ENCODE peak calls at places on chromosomes 11 and 22, in five cellular contexts. One of them, this sample, is unnamed.

GRCh38 chr22:27603823-27604190 is 197.7 kb downstream of the MN1 start:
- DNase-seq in sigmoid colon: no peak
- DNase-seq in AG10803: peak
- DNase-seq in cardiac muscle cell: peak
- DNase-seq in astrocyte of the cerebellum: peak
- DNase-seq in this sample: no peak

GRCh38 chr11:19244621-19245020 is 3.9 kb upstream of the E2F8 start:
- DNase-seq in sigmoid colon: no peak
- DNase-seq in AG10803: no peak
- DNase-seq in cardiac muscle cell: no peak
- DNase-seq in astrocyte of the cerebellum: no peak
- DNase-seq in this sample: no peak

GRCh38 chr11:133501643-133502535 is 30.4 kb downstream of the OPCML start:
- DNase-seq in sigmoid colon: no peak
- DNase-seq in AG10803: no peak
- DNase-seq in cardiac muscle cell: no peak
- DNase-seq in astrocyte of the cerebellum: no peak
- DNase-seq in this sample: no peak

GRCh38 chr22:25508161-25508560 is 56.3 kb upstream of the GRK3 start:
- DNase-seq in sigmoid colon: no peak
- DNase-seq in AG10803: no peak
- DNase-seq in cardiac muscle cell: no peak
- DNase-seq in astrocyte of the cerebellum: no peak
- DNase-seq in this sample: no peak

GRCh38 chr11:7639643-7640025 is 33.7 kb downstream of the CYB5R2 start:
- DNase-seq in sigmoid colon: no peak
- DNase-seq in AG10803: no peak
- DNase-seq in cardiac muscle cell: no peak
- DNase-seq in astrocyte of the cerebellum: no peak
- DNase-seq in this sample: no peak

GRCh38 chr11:28799316-28799715 is 691.1 kb downstream of the METTL15 start:
- DNase-seq in sigmoid colon: no peak
- DNase-seq in AG10803: no peak
- DNase-seq in cardiac muscle cell: no peak
- DNase-seq in astrocyte of the cerebellum: no peak
- DNase-seq in this sample: no peak

GRCh38 chr11:77776455-77776854 is 44.1 kb downstream of the RSF1 start:
- DNase-seq in sigmoid colon: no peak
- DNase-seq in AG10803: no peak
- DNase-seq in cardiac muscle cell: peak
- DNase-seq in astrocyte of the cerebellum: no peak
- DNase-seq in this sample: no peak

GRCh38 chr11:57499413-57499982 is 16.0 kb downstream of the SLC43A1 start:
- DNase-seq in sigmoid colon: peak
- DNase-seq in AG10803: peak
- DNase-seq in cardiac muscle cell: peak
- DNase-seq in astrocyte of the cerebellum: peak
- DNase-seq in this sample: peak

GRCh38 chr22:24697671-24698082 is 76.8 kb downstream of the PIWIL3 start:
- DNase-seq in sigmoid colon: no peak
- DNase-seq in AG10803: no peak
- DNase-seq in cardiac muscle cell: no peak
- DNase-seq in astrocyte of the cerebellum: no peak
- DNase-seq in this sample: no peak

GRCh38 chr22:49887074-49887471 is 31.2 kb downstream of the ALG12 start:
- DNase-seq in sigmoid colon: no peak
- DNase-seq in AG10803: no peak
- DNase-seq in cardiac muscle cell: no peak
- DNase-seq in astrocyte of the cerebellum: no peak
- DNase-seq in this sample: no peak

GRCh38 chr11:112751763-112752162 is 209.5 kb upstream of the NCAM1 start:
- DNase-seq in sigmoid colon: peak
- DNase-seq in AG10803: no peak
- DNase-seq in cardiac muscle cell: no peak
- DNase-seq in astrocyte of the cerebellum: no peak
- DNase-seq in this sample: no peak

GRCh38 chr22:38021201-38021600 is 36.0 kb upstream of the PICK1 start:
- DNase-seq in sigmoid colon: no peak
- DNase-seq in AG10803: no peak
- DNase-seq in cardiac muscle cell: no peak
- DNase-seq in astrocyte of the cerebellum: no peak
- DNase-seq in this sample: no peak

GRCh38 chr11:58958500-58958899 is 19.2 kb downstream of the GLYATL1 start:
- DNase-seq in sigmoid colon: no peak
- DNase-seq in AG10803: peak
- DNase-seq in cardiac muscle cell: peak
- DNase-seq in astrocyte of the cerebellum: no peak
- DNase-seq in this sample: peak

GRCh38 chr22:22425366-22425765 is 83.2 kb downstream of the ZNF280B start:
- DNase-seq in sigmoid colon: no peak
- DNase-seq in AG10803: no peak
- DNase-seq in cardiac muscle cell: no peak
- DNase-seq in astrocyte of the cerebellum: no peak
- DNase-seq in this sample: no peak

GRCh38 chr11:112795896-112796686 is 165.1 kb upstream of the NCAM1 start:
- DNase-seq in sigmoid colon: peak
- DNase-seq in AG10803: no peak
- DNase-seq in cardiac muscle cell: no peak
- DNase-seq in astrocyte of the cerebellum: no peak
- DNase-seq in this sample: no peak

GRCh38 chr11:10398525-10398924 is 56.5 kb upstream of the AMPD3 start:
- DNase-seq in sigmoid colon: no peak
- DNase-seq in AG10803: no peak
- DNase-seq in cardiac muscle cell: no peak
- DNase-seq in astrocyte of the cerebellum: no peak
- DNase-seq in this sample: no peak

GRCh38 chr11:38416141-38416540 is 1818.1 kb upstream of the RAG2 start:
- DNase-seq in sigmoid colon: no peak
- DNase-seq in AG10803: no peak
- DNase-seq in cardiac muscle cell: no peak
- DNase-seq in astrocyte of the cerebellum: peak
- DNase-seq in this sample: no peak

GRCh38 chr11:126718319-126718718 is 282.3 kb downstream of the KIRREL3 start:
- DNase-seq in sigmoid colon: no peak
- DNase-seq in AG10803: peak
- DNase-seq in cardiac muscle cell: no peak
- DNase-seq in astrocyte of the cerebellum: no peak
- DNase-seq in this sample: no peak

GRCh38 chr11:77883775-77884174 is 62.8 kb downstream of the AAMDC start:
- DNase-seq in sigmoid colon: no peak
- DNase-seq in AG10803: peak
- DNase-seq in cardiac muscle cell: no peak
- DNase-seq in astrocyte of the cerebellum: no peak
- DNase-seq in this sample: no peak

GRCh38 chr22:46569848-46570695 is 32.7 kb upstream of the CELSR1 start:
- DNase-seq in sigmoid colon: peak
- DNase-seq in AG10803: no peak
- DNase-seq in cardiac muscle cell: no peak
- DNase-seq in astrocyte of the cerebellum: no peak
- DNase-seq in this sample: no peak

GRCh38 chr11:80733776-80734175 is 1292.9 kb upstream of the TENM4 start:
- DNase-seq in sigmoid colon: no peak
- DNase-seq in AG10803: no peak
- DNase-seq in cardiac muscle cell: no peak
- DNase-seq in astrocyte of the cerebellum: no peak
- DNase-seq in this sample: no peak

GRCh38 chr11:117816846-117817212 is 7.7 kb downstream of the FXYD2 start:
- DNase-seq in sigmoid colon: no peak
- DNase-seq in AG10803: no peak
- DNase-seq in cardiac muscle cell: no peak
- DNase-seq in astrocyte of the cerebellum: no peak
- DNase-seq in this sample: no peak

GRCh38 chr11:19691815-19692214 is 20.8 kb upstream of the NAV2 start:
- DNase-seq in sigmoid colon: no peak
- DNase-seq in AG10803: peak
- DNase-seq in cardiac muscle cell: no peak
- DNase-seq in astrocyte of the cerebellum: no peak
- DNase-seq in this sample: no peak

GRCh38 chr11:61505640-61506155 is 2.9 kb upstream of the LRRC10B start:
- DNase-seq in sigmoid colon: no peak
- DNase-seq in AG10803: peak
- DNase-seq in cardiac muscle cell: no peak
- DNase-seq in astrocyte of the cerebellum: no peak
- DNase-seq in this sample: no peak

GRCh38 chr22:26047516-26047915 is 121.7 kb upstream of the SEZ6L start:
- DNase-seq in sigmoid colon: no peak
- DNase-seq in AG10803: no peak
- DNase-seq in cardiac muscle cell: no peak
- DNase-seq in astrocyte of the cerebellum: no peak
- DNase-seq in this sample: no peak

GRCh38 chr11:9740202-9740881 is 76.5 kb downstream of the SWAP70 start:
- DNase-seq in sigmoid colon: no peak
- DNase-seq in AG10803: no peak
- DNase-seq in cardiac muscle cell: no peak
- DNase-seq in astrocyte of the cerebellum: no peak
- DNase-seq in this sample: no peak

GRCh38 chr22:40050258-40050657 is 55.5 kb downstream of the FAM83F start:
- DNase-seq in sigmoid colon: no peak
- DNase-seq in AG10803: no peak
- DNase-seq in cardiac muscle cell: no peak
- DNase-seq in astrocyte of the cerebellum: no peak
- DNase-seq in this sample: peak

GRCh38 chr22:27625769-27626674 is 175.5 kb downstream of the MN1 start:
- DNase-seq in sigmoid colon: no peak
- DNase-seq in AG10803: no peak
- DNase-seq in cardiac muscle cell: no peak
- DNase-seq in astrocyte of the cerebellum: no peak
- DNase-seq in this sample: no peak

GRCh38 chr11:111935331-111936044 is 1.7 kb upstream of the DIXDC1 start:
- DNase-seq in sigmoid colon: no peak
- DNase-seq in AG10803: no peak
- DNase-seq in cardiac muscle cell: peak
- DNase-seq in astrocyte of the cerebellum: no peak
- DNase-seq in this sample: no peak

GRCh38 chr22:17672417-17672991 is 33.9 kb downstream of the BCL2L13 start:
- DNase-seq in sigmoid colon: no peak
- DNase-seq in AG10803: no peak
- DNase-seq in cardiac muscle cell: no peak
- DNase-seq in astrocyte of the cerebellum: peak
- DNase-seq in this sample: no peak

GRCh38 chr11:94997437-94997836 is 23.9 kb downstream of the KDM4D start:
- DNase-seq in sigmoid colon: no peak
- DNase-seq in AG10803: no peak
- DNase-seq in cardiac muscle cell: no peak
- DNase-seq in astrocyte of the cerebellum: no peak
- DNase-seq in this sample: no peak
- TF ChIP-seq CTCF in sigmoid colon: no peak
- TF ChIP-seq CTCF in AG10803: no peak
- TF ChIP-seq CTCF in cardiac muscle cell: no peak
- TF ChIP-seq CTCF in astrocyte of the cerebellum: peak
- TF ChIP-seq CTCF in this sample: peak

DNA sequence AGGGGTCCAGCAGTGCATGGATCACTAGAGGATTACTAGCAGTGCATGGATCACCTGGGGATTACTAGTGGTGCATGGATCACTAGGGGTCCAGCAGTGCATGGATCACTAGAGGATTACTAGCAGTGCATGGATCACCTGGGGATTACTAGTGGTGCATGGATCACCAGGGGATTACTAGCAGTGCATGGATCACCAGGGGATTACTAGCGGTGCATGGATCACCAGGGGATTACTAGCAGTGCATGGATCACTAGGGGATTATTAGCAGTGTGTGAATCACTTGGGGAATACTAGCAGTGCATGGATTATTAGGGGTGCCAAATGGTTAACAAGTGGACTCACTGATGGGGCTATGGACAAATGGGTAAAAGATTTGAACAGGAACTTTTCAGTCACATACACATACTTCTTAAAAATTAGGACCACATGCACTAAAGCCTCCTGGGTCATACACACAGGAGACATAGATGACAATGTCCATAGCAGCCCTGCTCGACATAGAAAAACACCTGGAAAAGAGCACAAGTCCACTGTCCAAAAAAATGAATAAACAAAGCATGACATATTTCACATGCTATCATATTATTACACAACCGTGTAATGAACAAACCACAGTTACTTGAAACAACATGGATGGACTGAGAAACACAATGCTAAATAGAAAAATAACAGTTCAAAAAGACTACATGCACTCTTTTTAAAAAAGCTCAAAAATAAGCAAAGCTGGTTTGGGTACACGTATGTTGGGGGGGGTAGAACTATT is 109.8 kb downstream of the CD44 start:
- DNase-seq in sigmoid colon: no peak
- DNase-seq in AG10803: no peak
- DNase-seq in cardiac muscle cell: no peak
- DNase-seq in astrocyte of the cerebellum: no peak
- DNase-seq in this sample: no peak
- TF ChIP-seq CTCF in sigmoid colon: no peak
- TF ChIP-seq CTCF in AG10803: no peak
- TF ChIP-seq CTCF in cardiac muscle cell: no peak
- TF ChIP-seq CTCF in astrocyte of the cerebellum: no peak
- TF ChIP-seq CTCF in this sample: no peak

GRCh38 chr11:74443071-74443864 is 24.1 kb downstream of the KCNE3 start:
- DNase-seq in sigmoid colon: no peak
- DNase-seq in AG10803: no peak
- DNase-seq in cardiac muscle cell: peak
- DNase-seq in astrocyte of the cerebellum: peak
- DNase-seq in this sample: no peak
- TF ChIP-seq CTCF in sigmoid colon: no peak
- TF ChIP-seq CTCF in AG10803: no peak
- TF ChIP-seq CTCF in cardiac muscle cell: no peak
- TF ChIP-seq CTCF in astrocyte of the cerebellum: peak
- TF ChIP-seq CTCF in this sample: no peak

GRCh38 chr11:17827006-17827405 is 92.4 kb downstream of the KCNC1 start:
- DNase-seq in sigmoid colon: no peak
- DNase-seq in AG10803: no peak
- DNase-seq in cardiac muscle cell: no peak
- DNase-seq in astrocyte of the cerebellum: no peak
- DNase-seq in this sample: no peak
- TF ChIP-seq CTCF in sigmoid colon: no peak
- TF ChIP-seq CTCF in AG10803: no peak
- TF ChIP-seq CTCF in cardiac muscle cell: peak
- TF ChIP-seq CTCF in astrocyte of the cerebellum: peak
- TF ChIP-seq CTCF in this sample: no peak

GRCh38 chr11:124415356-124415923 is 9.2 kb downstream of the OR8B4 start:
- DNase-seq in sigmoid colon: no peak
- DNase-seq in AG10803: peak
- DNase-seq in cardiac muscle cell: peak
- DNase-seq in astrocyte of the cerebellum: peak
- DNase-seq in this sample: no peak
- TF ChIP-seq CTCF in sigmoid colon: peak
- TF ChIP-seq CTCF in AG10803: peak
- TF ChIP-seq CTCF in cardiac muscle cell: peak
- TF ChIP-seq CTCF in astrocyte of the cerebellum: peak
- TF ChIP-seq CTCF in this sample: peak

GRCh38 chr11:114110123-114110522 is 50.6 kb downstream of the ZBTB16 start:
- DNase-seq in sigmoid colon: peak
- DNase-seq in AG10803: no peak
- DNase-seq in cardiac muscle cell: no peak
- DNase-seq in astrocyte of the cerebellum: no peak
- DNase-seq in this sample: no peak
- TF ChIP-seq CTCF in sigmoid colon: no peak
- TF ChIP-seq CTCF in AG10803: no peak
- TF ChIP-seq CTCF in cardiac muscle cell: no peak
- TF ChIP-seq CTCF in astrocyte of the cerebellum: no peak
- TF ChIP-seq CTCF in this sample: no peak